ENCODE peak calls at places on chromosomes 2 and 18, in six cellular contexts. E, L, R, W, C and K are unnamed samples.

GRCh38 chr2:45191972-45192371 is 182.7 kb upstream of the SIX2 start:
- DNase-seq in E (peak), L (no peak), R (no peak), C (no peak), W (no peak), K (no peak)

GRCh38 chr18:79903787-79904356 is 47.6 kb downstream of the SLC66A2 start:
- DNase-seq in R (no peak), L (no peak), C (peak), E (no peak), W (no peak), K (no peak)

GRCh38 chr2:85831735-85832134 is 57.1 kb downstream of the ST3GAL5 start:
- DNase-seq in W (no peak), R (no peak), L (no peak), E (no peak), C (no peak), K (no peak)

GRCh38 chr18:27735117-27735516 is 441.8 kb downstream of the CDH2 start:
- DNase-seq in W (no peak), R (no peak), E (no peak), L (no peak), C (no peak), K (no peak)

GRCh38 chr2:111032721-111033532 is 87.8 kb upstream of the BCL2L11 start:
- DNase-seq in R (no peak), L (no peak), C (peak), E (no peak), W (no peak), K (no peak)

GRCh38 chr18:28115149-28115550 is 61.8 kb downstream of the CDH2 start:
- DNase-seq in W (no peak), C (no peak), L (no peak), R (no peak), E (peak), K (no peak)

GRCh38 chr2:15747698-15748471 is 156.2 kb downstream of the DDX1 start:
- DNase-seq in C (peak), R (no peak), E (no peak), W (no peak), L (no peak), K (no peak)

GRCh38 chr2:232781765-232782164 is 5.4 kb upstream of the KCNJ13 start:
- DNase-seq in R (no peak), E (peak), W (no peak), L (no peak), C (no peak), K (no peak)

GRCh38 chr2:10892796-10893350 is 18.9 kb upstream of the KCNF1 start:
- DNase-seq in R (no peak), W (no peak), L (no peak), E (no peak), C (peak), K (no peak)

GRCh38 chr2:37125404-37125803 is 31.4 kb downstream of the EIF2AK2 start:
- DNase-seq in C (no peak), E (no peak), L (no peak), W (no peak), R (no peak), K (no peak)

GRCh38 chr18:61993831-61994230 is 101.0 kb upstream of the RNF152 start:
- DNase-seq in E (peak), L (no peak), R (no peak), C (no peak), W (no peak), K (no peak)

GRCh38 chr2:217790681-217791392 is 212.0 kb downstream of the TNS1 start:
- DNase-seq in C (no peak), E (peak), L (no peak), R (no peak), W (no peak), K (no peak)

GRCh38 chr2:161650116-161651015 is 26.1 kb downstream of the SLC4A10 start:
- DNase-seq in C (no peak), L (no peak), E (no peak), W (no peak), R (no peak), K (no peak)

GRCh38 chr18:26052497-26052896 is 37.9 kb downstream of the SS18 start:
- DNase-seq in W (no peak), L (no peak), E (no peak), C (no peak), R (no peak), K (no peak)

GRCh38 chr2:241035142-241035817 is 36.9 kb downstream of the SNED1 start:
- DNase-seq in R (peak), C (no peak), W (peak), E (no peak), L (no peak), K (no peak)

GRCh38 chr18:677951-678363 is 20.5 kb downstream of the TYMS start:
- DNase-seq in E (peak), L (no peak), W (no peak), C (no peak), R (no peak), K (no peak)

GRCh38 chr18:11167778-11168177 is 18.4 kb upstream of the PIEZO2 start:
- DNase-seq in W (no peak), C (no peak), E (peak), R (no peak), L (no peak), K (no peak)

GRCh38 chr18:74430231-74430630 is 26.9 kb downstream of the DIPK1C start:
- DNase-seq in R (no peak), E (no peak), L (no peak), W (no peak), C (no peak), K (no peak)

GRCh38 chr2:216653931-216654365 is 20.7 kb downstream of the IGFBP2 start:
- DNase-seq in E (no peak), R (no peak), W (no peak), C (no peak), L (no peak), K (no peak)